ENCODE peak calls at places on chromosome 13, in ten cellular contexts. One of them, this sample, is unnamed.

GRCh38 chr13:114112231-114112825 is 20.1 kb downstream of the RASA3 start:
- DNase-seq in activated CD4-positive, alpha-beta T cell treated with anti-CD3 and anti-CD28 coated beads, Interleukin-2, amount 50 U/mL, for 1 hour: no peak
- DNase-seq in EL: no peak
- DNase-seq in activated CD8-positive, alpha-beta T cell treated with anti-CD3 and anti-CD28 coated beads for 36 hours: no peak
- DNase-seq in stimulated activated effector memory CD8-positive, alpha-beta T cell treated with anti-CD3 and anti-CD28 coated beads, Interleukin-12 subunit alpha, Interleukin-12 subunit beta, amount 100 ng/mL, for 72 hours: no peak
- DNase-seq in anterior cingulate cortex: no peak
- DNase-seq in psoas muscle: peak
- DNase-seq in MCF 10A: no peak
- DNase-seq in fibroblast of lung: no peak
- DNase-seq in Calu3: no peak
- DNase-seq in this sample: peak

GRCh38 chr13:85019121-85019520 is 780.1 kb downstream of the SLITRK6 start:
- DNase-seq in Calu3: no peak
- DNase-seq in anterior cingulate cortex: no peak
- DNase-seq in activated CD4-positive, alpha-beta T cell treated with anti-CD3 and anti-CD28 coated beads, Interleukin-2, amount 50 U/mL, for 1 hour: no peak
- DNase-seq in fibroblast of lung: no peak
- DNase-seq in stimulated activated effector memory CD8-positive, alpha-beta T cell treated with anti-CD3 and anti-CD28 coated beads, Interleukin-12 subunit alpha, Interleukin-12 subunit beta, amount 100 ng/mL, for 72 hours: no peak
- DNase-seq in psoas muscle: no peak
- DNase-seq in activated CD8-positive, alpha-beta T cell treated with anti-CD3 and anti-CD28 coated beads for 36 hours: no peak
- DNase-seq in MCF 10A: no peak
- DNase-seq in EL: no peak
- DNase-seq in this sample: no peak

GRCh38 chr13:51026016-51026415 is 85.1 kb downstream of the C13orf42 start:
- DNase-seq in activated CD8-positive, alpha-beta T cell treated with anti-CD3 and anti-CD28 coated beads for 36 hours: no peak
- DNase-seq in Calu3: no peak
- DNase-seq in MCF 10A: no peak
- DNase-seq in activated CD4-positive, alpha-beta T cell treated with anti-CD3 and anti-CD28 coated beads, Interleukin-2, amount 50 U/mL, for 1 hour: no peak
- DNase-seq in fibroblast of lung: no peak
- DNase-seq in stimulated activated effector memory CD8-positive, alpha-beta T cell treated with anti-CD3 and anti-CD28 coated beads, Interleukin-12 subunit alpha, Interleukin-12 subunit beta, amount 100 ng/mL, for 72 hours: no peak
- DNase-seq in EL: no peak
- DNase-seq in anterior cingulate cortex: no peak
- DNase-seq in psoas muscle: no peak
- DNase-seq in this sample: no peak

GRCh38 chr13:20969182-20969581 is 66.6 kb upstream of the XPO4 start:
- DNase-seq in anterior cingulate cortex: no peak
- DNase-seq in EL: peak
- DNase-seq in MCF 10A: peak
- DNase-seq in activated CD8-positive, alpha-beta T cell treated with anti-CD3 and anti-CD28 coated beads for 36 hours: no peak
- DNase-seq in activated CD4-positive, alpha-beta T cell treated with anti-CD3 and anti-CD28 coated beads, Interleukin-2, amount 50 U/mL, for 1 hour: no peak
- DNase-seq in fibroblast of lung: peak
- DNase-seq in Calu3: no peak
- DNase-seq in stimulated activated effector memory CD8-positive, alpha-beta T cell treated with anti-CD3 and anti-CD28 coated beads, Interleukin-12 subunit alpha, Interleukin-12 subunit beta, amount 100 ng/mL, for 72 hours: no peak
- DNase-seq in psoas muscle: no peak
- DNase-seq in this sample: no peak

GRCh38 chr13:42102961-42103688 is 54.7 kb downstream of the DGKH start:
- DNase-seq in activated CD8-positive, alpha-beta T cell treated with anti-CD3 and anti-CD28 coated beads for 36 hours: no peak
- DNase-seq in EL: no peak
- DNase-seq in psoas muscle: no peak
- DNase-seq in activated CD4-positive, alpha-beta T cell treated with anti-CD3 and anti-CD28 coated beads, Interleukin-2, amount 50 U/mL, for 1 hour: no peak
- DNase-seq in anterior cingulate cortex: no peak
- DNase-seq in Calu3: no peak
- DNase-seq in fibroblast of lung: peak
- DNase-seq in MCF 10A: peak
- DNase-seq in stimulated activated effector memory CD8-positive, alpha-beta T cell treated with anti-CD3 and anti-CD28 coated beads, Interleukin-12 subunit alpha, Interleukin-12 subunit beta, amount 100 ng/mL, for 72 hours: no peak
- DNase-seq in this sample: no peak

GRCh38 chr13:25973085-25973484 is 78.7 kb downstream of the SHISA2 start:
- DNase-seq in EL: no peak
- DNase-seq in stimulated activated effector memory CD8-positive, alpha-beta T cell treated with anti-CD3 and anti-CD28 coated beads, Interleukin-12 subunit alpha, Interleukin-12 subunit beta, amount 100 ng/mL, for 72 hours: no peak
- DNase-seq in Calu3: no peak
- DNase-seq in activated CD4-positive, alpha-beta T cell treated with anti-CD3 and anti-CD28 coated beads, Interleukin-2, amount 50 U/mL, for 1 hour: no peak
- DNase-seq in psoas muscle: peak
- DNase-seq in fibroblast of lung: no peak
- DNase-seq in MCF 10A: no peak
- DNase-seq in activated CD8-positive, alpha-beta T cell treated with anti-CD3 and anti-CD28 coated beads for 36 hours: no peak
- DNase-seq in anterior cingulate cortex: no peak
- DNase-seq in this sample: no peak

GRCh38 chr13:110176431-110176830 is 130.5 kb downstream of the COL4A1 start:
- DNase-seq in psoas muscle: no peak
- DNase-seq in activated CD4-positive, alpha-beta T cell treated with anti-CD3 and anti-CD28 coated beads, Interleukin-2, amount 50 U/mL, for 1 hour: no peak
- DNase-seq in fibroblast of lung: no peak
- DNase-seq in anterior cingulate cortex: no peak
- DNase-seq in activated CD8-positive, alpha-beta T cell treated with anti-CD3 and anti-CD28 coated beads for 36 hours: no peak
- DNase-seq in stimulated activated effector memory CD8-positive, alpha-beta T cell treated with anti-CD3 and anti-CD28 coated beads, Interleukin-12 subunit alpha, Interleukin-12 subunit beta, amount 100 ng/mL, for 72 hours: no peak
- DNase-seq in EL: no peak
- DNase-seq in MCF 10A: no peak
- DNase-seq in Calu3: no peak
- DNase-seq in this sample: no peak

GRCh38 chr13:30329009-30329585 is 21.7 kb upstream of the KATNAL1 start:
- DNase-seq in Calu3: no peak
- DNase-seq in fibroblast of lung: no peak
- DNase-seq in stimulated activated effector memory CD8-positive, alpha-beta T cell treated with anti-CD3 and anti-CD28 coated beads, Interleukin-12 subunit alpha, Interleukin-12 subunit beta, amount 100 ng/mL, for 72 hours: no peak
- DNase-seq in MCF 10A: no peak
- DNase-seq in EL: no peak
- DNase-seq in activated CD8-positive, alpha-beta T cell treated with anti-CD3 and anti-CD28 coated beads for 36 hours: no peak
- DNase-seq in anterior cingulate cortex: no peak
- DNase-seq in activated CD4-positive, alpha-beta T cell treated with anti-CD3 and anti-CD28 coated beads, Interleukin-2, amount 50 U/mL, for 1 hour: no peak
- DNase-seq in psoas muscle: no peak
- DNase-seq in this sample: peak

GRCh38 chr13:48304132-48304876 is 753 bp downstream of the RB1 start:
- DNase-seq in anterior cingulate cortex: no peak
- DNase-seq in fibroblast of lung: peak
- DNase-seq in Calu3: peak
- DNase-seq in activated CD8-positive, alpha-beta T cell treated with anti-CD3 and anti-CD28 coated beads for 36 hours: peak
- DNase-seq in activated CD4-positive, alpha-beta T cell treated with anti-CD3 and anti-CD28 coated beads, Interleukin-2, amount 50 U/mL, for 1 hour: no peak
- DNase-seq in psoas muscle: peak
- DNase-seq in EL: peak
- DNase-seq in stimulated activated effector memory CD8-positive, alpha-beta T cell treated with anti-CD3 and anti-CD28 coated beads, Interleukin-12 subunit alpha, Interleukin-12 subunit beta, amount 100 ng/mL, for 72 hours: peak
- DNase-seq in MCF 10A: peak
- DNase-seq in this sample: no peak

GRCh38 chr13:99926014-99926731 is 45.4 kb downstream of the ZIC5 start:
- DNase-seq in psoas muscle: no peak
- DNase-seq in stimulated activated effector memory CD8-positive, alpha-beta T cell treated with anti-CD3 and anti-CD28 coated beads, Interleukin-12 subunit alpha, Interleukin-12 subunit beta, amount 100 ng/mL, for 72 hours: no peak
- DNase-seq in anterior cingulate cortex: no peak
- DNase-seq in Calu3: peak
- DNase-seq in EL: peak
- DNase-seq in activated CD8-positive, alpha-beta T cell treated with anti-CD3 and anti-CD28 coated beads for 36 hours: no peak
- DNase-seq in activated CD4-positive, alpha-beta T cell treated with anti-CD3 and anti-CD28 coated beads, Interleukin-2, amount 50 U/mL, for 1 hour: no peak
- DNase-seq in MCF 10A: no peak
- DNase-seq in fibroblast of lung: peak
- DNase-seq in this sample: no peak

GRCh38 chr13:70938462-70938861 is 830.2 kb upstream of the KLHL1 start:
- DNase-seq in Calu3: no peak
- DNase-seq in anterior cingulate cortex: no peak
- DNase-seq in stimulated activated effector memory CD8-positive, alpha-beta T cell treated with anti-CD3 and anti-CD28 coated beads, Interleukin-12 subunit alpha, Interleukin-12 subunit beta, amount 100 ng/mL, for 72 hours: no peak
- DNase-seq in EL: no peak
- DNase-seq in psoas muscle: no peak
- DNase-seq in MCF 10A: no peak
- DNase-seq in activated CD4-positive, alpha-beta T cell treated with anti-CD3 and anti-CD28 coated beads, Interleukin-2, amount 50 U/mL, for 1 hour: no peak
- DNase-seq in fibroblast of lung: no peak
- DNase-seq in activated CD8-positive, alpha-beta T cell treated with anti-CD3 and anti-CD28 coated beads for 36 hours: no peak
- DNase-seq in this sample: no peak

GRCh38 chr13:65472336-65472735 is 1757.8 kb downstream of the PCDH9 start:
- DNase-seq in MCF 10A: no peak
- DNase-seq in activated CD4-positive, alpha-beta T cell treated with anti-CD3 and anti-CD28 coated beads, Interleukin-2, amount 50 U/mL, for 1 hour: no peak
- DNase-seq in activated CD8-positive, alpha-beta T cell treated with anti-CD3 and anti-CD28 coated beads for 36 hours: no peak
- DNase-seq in stimulated activated effector memory CD8-positive, alpha-beta T cell treated with anti-CD3 and anti-CD28 coated beads, Interleukin-12 subunit alpha, Interleukin-12 subunit beta, amount 100 ng/mL, for 72 hours: no peak
- DNase-seq in anterior cingulate cortex: no peak
- DNase-seq in fibroblast of lung: peak
- DNase-seq in psoas muscle: no peak
- DNase-seq in EL: peak
- DNase-seq in Calu3: no peak
- DNase-seq in this sample: no peak